ENCODE peak calls at places on chromosomes 7 and 10, in seven cellular contexts. Q is Peyer's patch, G is neural progenitor cell, X is pancreas, D is dorsolateral prefrontal cortex, S is progenitor cell of endocrine pancreas, N is ovary. J is an unnamed sample.

GRCh38 chr10:107800061-107800460 is 635.6 kb upstream of the SORCS1 start:
- DNase-seq in X (no peak), S (no peak), Q (no peak), D (no peak), G (no peak), N (no peak), J (no peak)

GRCh38 chr7:17832820-17833219 is 107.5 kb downstream of the SNX13 start:
- DNase-seq in Q (no peak), N (no peak), D (no peak), X (no peak), G (no peak), S (no peak), J (no peak)

GRCh38 chr10:12586724-12587123 is 237.4 kb downstream of the CAMK1D start:
- DNase-seq in G (no peak), N (no peak), X (no peak), S (no peak), Q (no peak), D (no peak), J (no peak)

GRCh38 chr7:150450491-150450992 is at the start of gene GIMAP8:
- DNase-seq in S (no peak), X (peak), N (no peak), G (no peak), Q (peak), D (no peak), J (peak)

GRCh38 chr10:22824520-22824919 is 103.3 kb upstream of the ARMC3 start:
- DNase-seq in Q (no peak), N (no peak), G (no peak), S (no peak), X (no peak), D (no peak), J (no peak)

GRCh38 chr10:114758331-114758730 is 63.2 kb upstream of the FHIP2A start:
- DNase-seq in S (no peak), X (no peak), Q (no peak), N (no peak), G (peak), D (no peak), J (no peak)

GRCh38 chr10:125977206-125977605 is 80.8 kb downstream of the FANK1 start:
- DNase-seq in N (no peak), S (no peak), G (peak), Q (no peak), D (no peak), X (no peak), J (no peak)

GRCh38 chr7:66800591-66800990 is 60.1 kb downstream of the RABGEF1 start:
- DNase-seq in D (no peak), N (no peak), S (no peak), G (no peak), X (no peak), Q (no peak), J (no peak)

GRCh38 chr10:106181491-106181890 is 983.0 kb downstream of the SORCS1 start:
- DNase-seq in S (no peak), G (no peak), Q (no peak), D (no peak), X (no peak), N (no peak), J (no peak)

GRCh38 chr10:11329055-11329673 is 282.3 kb downstream of the USP6NL start:
- DNase-seq in S (no peak), D (no peak), Q (no peak), N (no peak), G (no peak), X (no peak), J (no peak)

GRCh38 chr7:148142660-148143248 is 447.8 kb upstream of the C7orf33 start:
- DNase-seq in S (peak), N (no peak), G (peak), X (peak), D (no peak), Q (no peak), J (no peak)

GRCh38 chr10:74557098-74557497 is 269.3 kb upstream of the KAT6B start:
- DNase-seq in S (no peak), Q (no peak), G (no peak), X (no peak), N (no peak), D (no peak), J (no peak)

GRCh38 chr10:75111906-75112703 is 649 bp downstream of the SAMD8 start:
- DNase-seq in S (no peak), X (peak), Q (peak), G (peak), D (peak), N (peak), J (no peak)

GRCh38 chr10:43038783-43039628 is 37.9 kb upstream of the RET start:
- DNase-seq in N (no peak), Q (peak), X (no peak), S (no peak), G (no peak), D (no peak), J (no peak)

GRCh38 chr7:98286093-98286525 is 4.6 kb downstream of the BRI3 start:
- DNase-seq in G (no peak), D (no peak), Q (peak), N (peak), S (no peak), X (peak), J (peak)

GRCh38 chr7:74297516-74298233 is 8.5 kb downstream of the CLIP2 start:
- DNase-seq in G (no peak), X (no peak), S (no peak), D (no peak), N (no peak), Q (no peak), J (no peak)

GRCh38 chr7:155300641-155301452 is 3.2 kb downstream of the INSIG1 start:
- DNase-seq in N (no peak), G (no peak), Q (no peak), X (no peak), D (no peak), S (no peak), J (no peak)

GRCh38 chr10:61623101-61623500 is 39.6 kb upstream of the CABCOCO1 start:
- DNase-seq in S (no peak), D (peak), G (no peak), N (no peak), Q (no peak), X (no peak), J (no peak)

GRCh38 chr7:132560105-132560504 is 16.2 kb downstream of the PLXNA4 start:
- DNase-seq in D (no peak), N (no peak), S (no peak), G (no peak), X (no peak), Q (no peak), J (no peak)

GRCh38 chr10:36720931-36721330 is 404.5 kb upstream of the ANKRD30A start:
- DNase-seq in S (no peak), N (no peak), G (no peak), X (no peak), D (no peak), Q (no peak), J (no peak)

GRCh38 chr10:36721851-36722250 is 403.5 kb upstream of the ANKRD30A start:
- DNase-seq in S (no peak), N (no peak), X (no peak), Q (no peak), G (no peak), D (no peak), J (no peak)

GRCh38 chr10:36730316-36730715 is 395.1 kb upstream of the ANKRD30A start:
- DNase-seq in Q (no peak), S (no peak), N (no peak), G (no peak), X (no peak), D (no peak), J (no peak)

GRCh38 chr10:36722777-36723176 is 402.6 kb upstream of the ANKRD30A start:
- DNase-seq in G (no peak), S (no peak), D (no peak), Q (no peak), X (no peak), N (no peak), J (no peak)

DNA sequence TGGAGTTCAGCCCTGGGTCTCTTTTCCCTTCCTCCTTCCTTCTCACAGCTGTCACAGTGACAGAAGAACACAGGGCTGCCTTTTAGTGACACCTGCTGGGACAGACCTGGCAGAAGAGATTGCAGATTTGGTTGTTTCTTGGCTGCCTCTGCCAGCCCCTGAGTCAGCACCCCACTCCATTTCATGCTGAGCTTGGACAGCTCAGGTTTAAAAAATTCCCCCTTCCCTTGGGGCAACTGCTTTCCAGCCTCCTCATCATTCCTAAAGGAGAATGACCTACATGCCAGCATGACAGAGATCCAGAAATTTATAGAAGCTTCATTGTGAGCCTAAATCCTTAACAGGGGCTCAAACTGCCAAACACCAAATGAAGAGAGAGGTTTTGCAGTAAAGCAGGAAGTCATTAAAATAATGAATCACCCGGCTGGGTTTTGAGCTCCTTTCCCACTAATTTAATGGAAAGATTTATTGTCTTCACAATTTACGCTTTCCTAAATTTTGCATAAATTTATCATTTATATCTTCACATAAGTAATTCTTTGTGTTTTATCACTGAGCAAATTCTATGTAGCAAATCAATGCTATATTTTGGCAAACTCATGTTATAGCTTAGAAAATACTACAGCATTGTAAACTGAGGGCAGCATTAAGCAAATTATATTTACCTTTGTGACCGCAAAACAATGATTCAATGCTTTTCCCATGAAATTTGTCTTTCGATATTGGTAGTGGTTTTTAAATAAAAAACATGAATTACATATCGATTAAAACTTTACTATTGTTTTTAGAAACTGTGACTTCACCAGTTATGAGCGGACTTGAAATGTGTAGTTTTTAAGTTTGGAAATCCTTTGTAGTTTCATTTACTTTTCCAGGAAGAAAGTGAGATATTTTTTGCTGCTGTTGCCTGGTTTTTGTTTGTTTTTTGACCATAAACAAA is 399.5 kb upstream of the ANKRD30A start:
- DNase-seq in S (peak), Q (no peak), N (no peak), D (peak), X (peak), G (peak), J (no peak)
- TF ChIP-seq CTCF in S (peak), Q (no peak), N (no peak), D (peak), X (no peak), G (peak), J (no peak)

DNA sequence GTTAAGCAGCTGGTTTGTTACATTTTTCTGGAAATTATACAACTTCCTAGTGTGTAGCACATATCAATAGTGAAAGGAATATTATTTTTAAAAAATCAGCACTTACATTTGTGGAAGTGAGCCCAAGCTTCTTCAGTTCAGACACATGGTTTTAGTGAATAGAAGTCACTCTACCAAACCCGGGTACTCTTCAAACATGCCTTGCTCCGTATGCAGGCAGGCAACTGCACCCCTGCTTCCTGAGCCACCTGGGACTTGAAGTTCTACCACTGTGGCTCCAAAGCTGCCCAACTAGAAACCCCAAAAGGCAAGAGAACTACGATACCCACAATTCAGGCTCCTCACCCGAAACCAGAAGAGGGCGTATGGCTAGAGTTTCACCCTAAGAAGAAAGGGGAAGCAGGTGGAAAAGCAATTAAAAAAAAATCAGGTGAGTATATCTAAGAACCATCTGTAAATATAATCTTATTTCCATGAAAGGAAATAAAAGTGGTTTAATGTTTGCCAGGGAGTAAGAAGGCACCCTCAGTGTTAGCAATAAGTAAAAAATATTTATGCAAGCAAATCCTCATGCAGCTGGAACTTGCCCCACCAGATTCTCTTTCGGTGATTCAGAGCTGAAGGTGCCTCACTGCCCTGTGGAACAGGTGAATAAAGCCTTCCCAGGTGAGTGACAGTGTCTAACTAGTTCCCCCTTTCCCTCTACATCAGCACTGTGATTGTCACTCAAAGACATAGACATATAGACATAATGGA is at the start of gene MACC1:
- DNase-seq in N (no peak), X (peak), D (no peak), Q (peak), S (peak), G (peak), J (no peak)
- TF ChIP-seq CTCF in N (no peak), X (peak), D (no peak), Q (peak), S (peak), G (peak), J (peak)

DNA sequence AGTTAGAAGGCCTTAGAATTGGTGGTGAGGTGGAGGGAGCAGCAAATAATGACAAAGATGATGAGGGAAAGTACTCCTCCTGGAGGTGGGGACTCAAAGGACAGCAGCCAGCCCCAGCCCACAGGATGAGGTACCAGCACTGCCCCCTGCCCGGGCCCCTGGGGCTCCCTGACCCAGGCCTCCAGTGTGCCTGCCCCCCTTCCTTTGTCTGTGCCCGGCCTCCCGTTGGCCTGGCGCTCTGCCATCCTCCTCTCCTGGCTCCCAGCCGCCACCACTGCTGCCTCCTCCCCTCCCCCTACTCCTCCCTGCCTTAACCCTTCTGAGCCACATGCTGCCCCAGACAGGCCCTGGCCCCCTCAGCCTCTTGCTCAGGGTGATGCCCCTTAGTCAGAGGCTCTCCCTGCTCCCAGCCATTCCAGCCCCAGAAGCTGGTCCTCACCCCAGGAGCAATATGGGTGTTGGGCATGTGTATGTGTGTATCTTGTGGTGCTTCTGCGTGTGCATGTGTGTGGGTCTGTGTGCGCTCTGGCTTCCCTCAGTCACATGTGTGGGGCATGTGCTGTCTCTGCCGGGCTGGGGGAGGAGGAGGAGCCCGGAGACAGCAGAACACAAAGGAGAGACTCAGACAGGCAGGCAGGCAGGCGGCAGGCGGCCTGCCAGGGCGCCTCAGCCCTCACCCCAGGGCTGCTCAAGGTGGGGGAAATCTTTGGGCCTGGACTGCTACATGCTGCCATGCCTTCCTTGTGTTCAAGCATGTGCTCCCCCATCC is 2.6 kb downstream of the LDB1 start:
- DNase-seq in D (peak), Q (peak), X (peak), N (peak), G (peak), S (no peak), J (no peak)
- TF ChIP-seq CTCF in D (peak), Q (peak), X (no peak), N (no peak), G (peak), S (no peak), J (no peak)

GRCh38 chr10:72049969-72050781 is 38.2 kb downstream of the SPOCK2 start:
- DNase-seq in X (no peak), D (no peak), S (no peak), N (no peak), Q (no peak), G (peak), J (no peak)

GRCh38 chr10:72049472-72049871 is 38.9 kb downstream of the SPOCK2 start:
- DNase-seq in X (no peak), S (no peak), D (no peak), G (no peak), Q (no peak), N (no peak), J (no peak)

GRCh38 chr10:72053690-72054089 is 34.7 kb downstream of the SPOCK2 start:
- DNase-seq in D (no peak), S (no peak), Q (no peak), G (no peak), X (no peak), N (no peak), J (no peak)

GRCh38 chr10:72048450-72049124 is 39.8 kb downstream of the SPOCK2 start:
- DNase-seq in G (peak), X (peak), D (peak), S (peak), Q (peak), N (peak), J (peak)

DNA sequence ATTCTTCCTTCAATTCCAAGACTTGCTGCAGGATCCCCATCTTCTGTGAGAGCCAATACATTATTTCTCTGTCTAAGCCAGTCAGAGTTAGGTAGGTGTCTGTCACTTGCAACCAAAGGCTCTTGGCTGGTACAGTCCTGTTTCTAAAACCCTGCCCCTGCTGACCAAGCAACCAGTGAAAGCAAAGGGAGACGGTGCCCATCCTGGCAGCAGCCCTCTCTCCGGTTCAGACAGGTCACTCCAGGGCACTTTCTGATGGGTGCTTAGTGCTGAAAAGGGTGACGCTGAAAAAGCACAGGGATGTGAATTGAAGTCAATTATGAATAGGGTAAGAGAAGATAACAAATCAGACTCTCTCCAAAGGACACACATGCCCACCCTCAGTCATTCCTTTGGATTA is 37.5 kb downstream of the SPOCK2 start:
- DNase-seq in X (no peak), S (no peak), N (no peak), D (no peak), Q (no peak), G (no peak), J (no peak)
- TF ChIP-seq CTCF in X (no peak), S (no peak), N (no peak), D (no peak), Q (no peak), G (no peak), J (no peak)

DNA sequence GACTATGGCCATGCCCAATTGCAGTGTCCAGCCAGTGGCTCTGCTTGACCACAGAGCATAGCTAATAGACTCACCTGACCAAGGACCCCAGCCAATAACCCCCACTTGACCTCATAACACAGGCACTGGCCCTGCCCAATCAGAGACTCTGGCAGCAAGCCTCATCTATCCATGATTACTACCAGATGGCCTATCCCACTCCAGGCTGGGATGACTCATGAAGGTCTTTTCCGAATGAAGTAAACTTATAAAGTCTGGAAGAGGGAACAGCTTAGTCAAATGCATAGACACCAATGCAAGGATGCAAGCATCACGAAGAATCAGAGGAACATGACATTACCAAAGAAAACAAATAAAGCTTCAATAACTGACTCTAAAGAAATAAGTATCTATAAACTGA is 141.4 kb downstream of the TMEM168 start:
- DNase-seq in G (no peak), S (no peak), D (no peak), Q (no peak), N (no peak), X (no peak), J (no peak)
- TF ChIP-seq CTCF in G (no peak), S (no peak), D (no peak), Q (no peak), N (no peak), X (no peak), J (no peak)

DNA sequence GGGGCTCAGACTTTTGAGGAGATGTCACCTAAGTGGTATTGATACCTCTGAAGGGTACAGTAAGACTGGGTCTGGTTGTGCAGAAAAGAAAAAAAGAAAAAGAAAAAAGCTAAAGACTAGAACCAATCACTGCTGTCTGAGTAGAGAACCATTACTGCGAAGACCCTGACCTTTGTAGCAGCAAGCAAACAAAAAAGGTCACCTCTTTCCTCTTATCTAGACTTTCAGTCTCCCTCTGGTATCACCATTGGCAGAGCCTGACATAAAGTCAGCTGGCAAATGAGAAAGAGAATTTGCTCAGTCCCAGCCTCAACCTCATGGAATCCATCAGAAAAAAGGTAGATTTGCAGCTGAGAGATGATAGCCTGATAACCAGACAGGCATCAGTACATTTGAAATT is 2.6 kb upstream of the DNTT start:
- DNase-seq in G (no peak), Q (no peak), N (no peak), X (no peak), D (no peak), S (no peak), J (no peak)
- TF ChIP-seq CTCF in G (no peak), Q (no peak), N (no peak), X (no peak), D (no peak), S (no peak), J (no peak)

DNA sequence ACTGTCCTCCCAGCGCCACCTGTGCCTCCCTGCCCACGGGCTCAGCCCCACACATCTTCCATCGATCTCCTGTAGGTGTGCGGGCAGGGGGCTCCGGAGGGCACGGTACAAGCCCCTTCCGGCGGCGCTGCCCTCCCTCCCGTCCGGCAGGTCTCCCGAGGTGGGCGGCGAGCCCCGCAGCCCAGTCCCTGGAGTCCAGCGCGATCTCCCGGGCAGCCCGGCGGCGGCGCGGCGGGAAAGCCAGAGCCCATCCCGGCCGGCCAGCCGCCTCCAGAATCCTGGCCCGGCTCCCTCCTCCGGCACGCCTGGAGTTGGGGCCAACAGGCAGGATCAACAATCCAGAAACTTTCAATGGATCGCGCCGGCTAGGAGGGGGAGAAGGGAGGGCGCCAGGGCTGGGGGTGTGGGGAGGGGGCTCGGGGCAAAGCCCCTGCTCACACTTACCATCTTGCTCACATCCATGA is 100.1 kb downstream of the HIP1 start:
- DNase-seq in G (peak), Q (peak), X (no peak), N (peak), S (peak), D (no peak), J (no peak)
- TF ChIP-seq CTCF in G (no peak), Q (no peak), X (no peak), N (no peak), S (no peak), D (no peak), J (no peak)

J was measured in CD14-positive monocyte.